ENCODE peak calls at places on chromosomes 5 and 9, in eight cellular contexts. D is stimulated activated CD8-positive, alpha-beta memory T cell treated with anti-CD3 and anti-CD28 coated beads, Interleukin-7, amount 100 ng/mL, for 4 hours; A is T-cell; Z is brain microvascular endothelial cell; U is kidney epithelial cell; G is D721Med; E is HEK293T; X is GDM1. B is an unnamed sample.

GRCh38 chr5:151068571-151069197 is 12.2 kb downstream of the TNIP1 start:
- DNase-seq in D (no peak), A (no peak), Z (no peak), U (no peak), G (no peak), E (no peak), X (no peak), B (no peak)

GRCh38 chr5:15757103-15757502 is 257.1 kb downstream of the FBXL7 start:
- DNase-seq in D (no peak), A (no peak), Z (no peak), U (no peak), G (no peak), E (no peak), X (no peak), B (no peak)

GRCh38 chr5:179805529-179806249 is 977 bp downstream of the MGAT4B start:
- DNase-seq in D (peak; percentile 31), A (no peak), Z (no peak), U (no peak), G (no peak), E (peak; percentile 49), X (peak; percentile 12), B (peak; percentile 58)

GRCh38 chr5:156684216-156684615 is 165.9 kb upstream of the PPP1R2B start:
- DNase-seq in D (no peak), A (no peak), Z (no peak), U (no peak), G (no peak), E (no peak), X (no peak), B (no peak)

GRCh38 chr9:13388157-13388556 is 108.7 kb upstream of the MPDZ start:
- DNase-seq in D (no peak), A (no peak), Z (peak; percentile 58), U (no peak), G (no peak), E (no peak), X (no peak), B (no peak)

GRCh38 chr5:122093861-122094650 is 16.0 kb upstream of the LOX start:
- DNase-seq in D (no peak), A (no peak), Z (peak; percentile 22), U (no peak), G (no peak), E (no peak), X (no peak), B (no peak)

GRCh38 chr5:132686193-132686592 is 12.4 kb downstream of the IL4 start:
- DNase-seq in D (no peak), A (no peak), Z (no peak), U (no peak), G (no peak), E (no peak), X (no peak), B (no peak)

GRCh38 chr9:138042146-138042545 is 164.6 kb downstream of the CACNA1B start:
- DNase-seq in D (no peak), A (no peak), Z (no peak), U (no peak), G (no peak), E (no peak), X (no peak), B (no peak)

GRCh38 chr5:141192110-141192725 is at the start of gene PCDHB10:
- DNase-seq in D (no peak), A (no peak), Z (no peak), U (no peak), G (peak; percentile 66), E (peak; percentile 17), X (peak; percentile 16), B (peak; percentile 65)

GRCh38 chr5:99169309-99169708 is 240.5 kb upstream of the CHD1 start:
- DNase-seq in D (no peak), A (no peak), Z (no peak), U (peak; percentile 12), G (no peak), E (no peak), X (no peak), B (no peak)

GRCh38 chr5:74953961-74954720 is 88.0 kb upstream of the FAM169A start:
- DNase-seq in D (no peak), A (no peak), Z (peak; percentile 37), U (no peak), G (no peak), E (no peak), X (no peak), B (peak; percentile 48)

GRCh38 chr5:161058751-161059150 is 206.7 kb upstream of the ATP10B start:
- DNase-seq in D (no peak), A (no peak), Z (no peak), U (peak; percentile 16), G (no peak), E (no peak), X (no peak), B (no peak)

GRCh38 chr9:89440548-89440947 is 57.4 kb downstream of the SEMA4D start:
- DNase-seq in D (no peak), A (no peak), Z (no peak), U (no peak), G (no peak), E (no peak), X (no peak), B (no peak)

GRCh38 chr5:134070979-134071849 is 43.3 kb upstream of the TCF7 start:
- DNase-seq in D (no peak), A (no peak), Z (no peak), U (no peak), G (no peak), E (no peak), X (no peak), B (no peak)

GRCh38 chr5:159084053-159084452 is 15.7 kb downstream of the EBF1 start:
- DNase-seq in D (no peak), A (no peak), Z (no peak), U (no peak), G (no peak), E (no peak), X (no peak), B (no peak)

GRCh38 chr9:27019589-27019988 is 14.1 kb upstream of the LRRC19 start:
- DNase-seq in D (no peak), A (no peak), Z (no peak), U (no peak), G (no peak), E (no peak), X (no peak), B (no peak)

GRCh38 chr5:153573326-153574033 is 83.0 kb downstream of the GRIA1 start:
- DNase-seq in D (no peak), A (no peak), Z (no peak), U (no peak), G (no peak), E (no peak), X (no peak), B (no peak)

GRCh38 chr5:149024978-149025377 is 37.9 kb downstream of the SH3TC2 start:
- DNase-seq in D (no peak), A (no peak), Z (no peak), U (no peak), G (no peak), E (no peak), X (no peak), B (no peak)

GRCh38 chr5:135221187-135221473 is 177.9 kb downstream of the MACROH2A1 start:
- DNase-seq in D (no peak), A (no peak), Z (no peak), U (no peak), G (no peak), E (no peak), X (no peak), B (no peak)

GRCh38 chr5:133111299-133111698 is 59.5 kb downstream of the HSPA4 start:
- DNase-seq in D (peak; percentile 45), A (peak; percentile 62), Z (peak; percentile 78), U (peak; percentile 45), G (peak; percentile 51), E (peak; percentile 84), X (peak; percentile 44), B (peak; percentile 87)

GRCh38 chr9:90774682-90775081 is 26.9 kb upstream of the SYK start:
- DNase-seq in D (no peak), A (no peak), Z (no peak), U (no peak), G (no peak), E (no peak), X (peak; percentile 54), B (no peak)

GRCh38 chr5:73591102-73591695 is 25.7 kb downstream of the UTP15 start:
- DNase-seq in D (no peak), A (no peak), Z (peak; percentile 84), U (peak; percentile 56), G (peak; percentile 19), E (peak; percentile 62), X (peak; percentile 30), B (peak; percentile 72)

GRCh38 chr9:5621327-5621726 is 7.6 kb upstream of the RIC1 start:
- DNase-seq in D (no peak), A (no peak), Z (peak; percentile 84), U (no peak), G (no peak), E (no peak), X (no peak), B (peak; percentile 88)

GRCh38 chr9:112831281-112831851 is 59.3 kb downstream of the SLC46A2 start:
- DNase-seq in D (no peak), A (no peak), Z (no peak), U (no peak), G (no peak), E (no peak), X (no peak), B (no peak)

GRCh38 chr5:146528232-146528631 is 12.2 kb upstream of the GPR151 start:
- DNase-seq in D (no peak), A (no peak), Z (no peak), U (no peak), G (no peak), E (no peak), X (no peak), B (no peak)

B was measured in Daoy.